ENCODE peak calls at places on chromosomes 7 and 10, in six cellular contexts. O is endothelial cell, D is lower lobe of right lung, X is ovary, J is psoas muscle, H is coronary artery. G is an unnamed sample.

GRCh38 chr7:152351168-152351567 is 84.6 kb downstream of the KMT2C start:
- DNase-seq in O (no peak), D (no peak), X (no peak), J (no peak), H (no peak), G (no peak)

GRCh38 chr7:727806-728460 is 852 bp upstream of the PRKAR1B start:
- DNase-seq in O (no peak), D (peak; percentile 20), X (peak; percentile 9), J (no peak), H (no peak), G (no peak)

GRCh38 chr10:97724341-97724941 is 10.9 kb downstream of the MARVELD1 start:
- DNase-seq in O (no peak), D (no peak), X (no peak), J (peak; percentile 42), H (no peak), G (no peak)

GRCh38 chr7:95690367-95690947 is 81.9 kb upstream of the DYNC1I1 start:
- DNase-seq in O (peak; percentile 24), D (no peak), X (no peak), J (no peak), H (no peak), G (no peak)

GRCh38 chr10:70542565-70542938 is 60.0 kb downstream of the PRF1 start:
- DNase-seq in O (no peak), D (no peak), X (no peak), J (no peak), H (no peak), G (no peak)

GRCh38 chr7:146647444-146647843 is 530.8 kb downstream of the CNTNAP2 start:
- DNase-seq in O (no peak), D (no peak), X (no peak), J (no peak), H (no peak), G (no peak)

GRCh38 chr10:80619036-80619435 is 81.3 kb downstream of the SH2D4B start:
- DNase-seq in O (no peak), D (no peak), X (no peak), J (no peak), H (no peak), G (peak; percentile 56)

GRCh38 chr7:25119102-25119501 is 6.0 kb downstream of the CYCS start:
- DNase-seq in O (no peak), D (no peak), X (no peak), J (no peak), H (no peak), G (no peak)

GRCh38 chr10:34742456-34742855 is 72.6 kb downstream of the PARD3 start:
- DNase-seq in O (no peak), D (no peak), X (no peak), J (no peak), H (no peak), G (no peak)

GRCh38 chr10:124731551-124731950 is 12.6 kb downstream of the FAM53B start:
- DNase-seq in O (no peak), D (no peak), X (no peak), J (no peak), H (no peak), G (no peak)

GRCh38 chr7:157876469-157877285 is 539.9 kb downstream of the DNAJB6 start:
- DNase-seq in O (no peak), D (no peak), X (no peak), J (no peak), H (no peak), G (no peak)

GRCh38 chr7:92763636-92764423 is 72.5 kb downstream of the CDK6 start:
- DNase-seq in O (no peak), D (no peak), X (no peak), J (no peak), H (no peak), G (no peak)

GRCh38 chr7:55326079-55326847 is 38.9 kb upstream of the LANCL2 start:
- DNase-seq in O (no peak), D (no peak), X (no peak), J (no peak), H (no peak), G (no peak)

GRCh38 chr7:36155811-36156361 is 2.8 kb downstream of the EEPD1 start:
- DNase-seq in O (peak; percentile 14), D (no peak), X (peak; percentile 68), J (peak; percentile 56), H (no peak), G (no peak)

GRCh38 chr7:28841766-28842165 is 116.4 kb downstream of the TRIL start:
- DNase-seq in O (no peak), D (no peak), X (no peak), J (no peak), H (no peak), G (no peak)

GRCh38 chr7:28842769-28843295 is 115.3 kb downstream of the TRIL start:
- DNase-seq in O (no peak), D (no peak), X (no peak), J (no peak), H (no peak), G (no peak)

GRCh38 chr7:28845106-28845505 is 113.0 kb downstream of the TRIL start:
- DNase-seq in O (no peak), D (no peak), X (no peak), J (no peak), H (no peak), G (no peak)

GRCh38 chr7:28836661-28837060 is 121.5 kb downstream of the TRIL start:
- DNase-seq in O (no peak), D (no peak), X (no peak), J (no peak), H (no peak), G (no peak)

DNA sequence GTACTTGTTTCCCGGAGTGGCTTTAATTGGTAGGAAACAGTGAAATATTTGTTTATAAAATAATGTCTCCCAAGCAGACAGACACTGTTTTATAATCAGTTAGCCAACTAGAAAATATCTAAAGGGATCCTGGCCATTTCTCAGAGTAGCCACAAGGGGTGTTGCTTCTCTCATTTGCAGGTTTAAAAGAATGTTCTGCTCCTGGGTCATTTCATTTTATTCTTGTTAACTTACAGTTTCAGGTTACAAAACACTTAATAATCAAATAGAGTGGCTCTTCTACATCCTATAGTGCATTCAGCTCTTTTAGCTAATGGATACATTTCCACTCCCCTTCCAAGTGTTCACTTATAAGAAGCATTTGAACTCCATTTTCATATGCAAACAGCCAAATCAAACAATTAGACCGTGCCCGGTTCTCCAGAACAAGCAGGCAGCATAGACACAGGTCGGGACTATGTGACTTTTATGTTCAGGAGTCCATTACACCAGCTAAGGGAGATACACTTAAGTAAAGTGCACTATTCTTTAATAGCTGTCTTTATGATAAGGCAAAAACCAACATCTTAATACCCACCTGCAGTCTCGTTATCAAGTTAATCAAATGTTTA is 117.5 kb downstream of the TRIL start:
- DNase-seq in O (no peak), D (no peak), X (no peak), J (no peak), H (no peak), G (no peak)
- TF ChIP-seq CTCF in O (peak; percentile 48), D (peak; percentile 46), X (no peak), J (peak; percentile 12), H (no peak), G (peak; percentile 71)

DNA sequence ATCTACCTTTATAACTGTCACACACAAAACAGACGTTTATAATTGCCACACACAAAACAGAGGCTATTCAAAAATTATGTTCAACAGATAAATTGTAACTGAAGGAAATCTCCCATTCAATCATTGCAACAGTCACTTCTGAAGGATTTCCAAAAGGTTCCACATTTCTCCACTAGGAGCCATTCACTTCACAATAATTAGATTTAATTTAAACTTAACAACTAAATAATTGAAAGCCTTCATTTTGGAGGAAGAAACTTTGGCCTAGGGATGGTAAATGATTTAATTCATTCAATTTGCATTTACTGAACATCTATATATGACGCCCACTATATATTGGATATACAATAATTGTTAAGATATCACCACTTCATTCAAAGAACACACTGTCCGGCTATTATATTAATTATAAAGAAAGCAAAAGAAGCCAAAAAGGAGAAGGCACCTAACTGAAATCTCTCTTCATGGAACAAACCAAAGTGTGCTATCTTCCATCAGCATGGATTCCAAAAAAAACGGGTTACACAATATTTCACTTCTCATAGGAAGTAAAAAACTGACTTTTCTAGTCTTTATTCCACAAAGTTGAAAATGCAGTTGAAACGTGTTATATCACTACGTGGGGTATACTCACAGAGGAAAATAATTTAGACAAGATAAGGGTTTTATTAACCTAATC is 1.7 kb downstream of the ATAD1 start:
- DNase-seq in O (no peak), D (no peak), X (no peak), J (no peak), H (no peak), G (no peak)
- TF ChIP-seq CTCF in O (peak; percentile 52), D (no peak), X (no peak), J (no peak), H (no peak), G (peak; percentile 68)

GRCh38 chr7:2482725-2483451 is 6.7 kb upstream of the GRIFIN start:
- DNase-seq in O (no peak), D (no peak), X (no peak), J (no peak), H (no peak), G (no peak)
- TF ChIP-seq CTCF in O (no peak), D (no peak), X (no peak), J (no peak), H (no peak), G (peak; percentile 18)

DNA sequence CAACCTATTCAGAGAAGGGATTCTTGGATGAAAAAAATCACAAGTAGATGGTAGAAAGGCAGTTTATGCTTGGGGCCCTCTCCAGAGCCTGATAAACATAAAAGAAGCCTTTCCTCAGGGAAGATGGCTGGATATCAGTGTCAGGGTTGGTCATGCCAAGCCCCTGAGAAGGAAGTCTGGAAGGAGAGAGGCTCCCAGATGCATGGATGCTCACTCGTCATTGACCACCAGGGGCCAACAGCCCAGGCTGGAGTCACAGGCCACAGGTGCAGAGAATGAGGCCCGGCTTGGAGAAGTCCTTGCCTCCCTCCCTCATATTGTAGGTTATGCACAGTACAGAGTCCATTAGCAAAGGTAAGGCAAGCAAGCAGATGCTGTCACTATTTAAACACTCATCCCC is 506.7 kb downstream of the GRID1 start:
- DNase-seq in O (no peak), D (no peak), X (no peak), J (no peak), H (peak; percentile 49), G (no peak)
- TF ChIP-seq CTCF in O (no peak), D (no peak), X (no peak), J (no peak), H (no peak), G (no peak)

DNA sequence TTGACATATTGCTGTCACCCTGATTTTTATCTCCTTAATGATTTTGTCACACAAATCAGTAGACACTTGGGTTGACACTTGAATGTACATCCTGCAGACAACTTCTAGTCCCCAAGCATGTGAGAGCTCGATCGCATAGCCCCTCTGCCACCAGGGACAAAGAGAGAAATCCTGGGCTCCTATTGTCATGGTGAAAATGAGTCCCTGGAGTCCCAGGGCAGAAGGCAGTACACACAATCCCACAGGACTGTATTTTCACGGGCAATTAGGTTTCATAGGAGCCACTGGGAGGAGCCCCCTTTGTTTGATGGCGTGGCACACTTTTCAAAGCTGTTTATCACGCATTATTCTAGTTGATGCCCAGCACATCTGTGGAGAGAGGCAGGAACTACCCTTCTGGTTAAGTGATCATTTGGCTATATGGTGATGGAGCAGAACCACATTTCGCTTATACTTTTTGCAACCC is 219.4 kb upstream of the STK17A start:
- DNase-seq in O (no peak), D (no peak), X (no peak), J (no peak), H (no peak), G (no peak)
- TF ChIP-seq CTCF in O (no peak), D (no peak), X (no peak), J (no peak), H (no peak), G (no peak)

G was measured in type B pancreatic cell.